ENCODE peak calls at places on chromosome 17, in four cellular contexts. L is GM23338, S is cardiac muscle cell, J is GM12865. K is an unnamed sample.

GRCh38 chr17:14306602-14307001 is 5.7 kb downstream of the HS3ST3B1 start:
- DNase-seq in S (no peak), L (no peak), J (no peak), K (no peak)

GRCh38 chr17:80981062-80981902 is 10.4 kb upstream of the CHMP6 start:
- DNase-seq in L (peak; percentile 68), J (peak; percentile 31), S (no peak), K (no peak)

GRCh38 chr17:7803981-7804380 is 30.0 kb upstream of the KDM6B start:
- DNase-seq in J (no peak), L (peak; percentile 46), S (peak; percentile 62), K (no peak)

GRCh38 chr17:44602390-44602789 is 45.1 kb downstream of the FZD2 start:
- DNase-seq in J (no peak), S (no peak), L (no peak), K (no peak)

GRCh38 chr17:969767-970387 is 9.7 kb downstream of the NXN start:
- DNase-seq in J (no peak), L (no peak), S (no peak), K (no peak)

GRCh38 chr17:81253358-81254131 is 14.4 kb downstream of the NDUFAF8 start:
- DNase-seq in J (peak; percentile 45), L (no peak), S (peak; percentile 53), K (no peak)

GRCh38 chr17:42679001-42679491 is 2.3 kb upstream of the PLEKHH3 start:
- DNase-seq in S (peak; percentile 62), J (peak; percentile 83), L (peak; percentile 67), K (no peak)

GRCh38 chr17:72297326-72298115 is 176.7 kb downstream of the SOX9 start:
- DNase-seq in J (no peak), S (peak; percentile 61), L (no peak), K (no peak)

DNA sequence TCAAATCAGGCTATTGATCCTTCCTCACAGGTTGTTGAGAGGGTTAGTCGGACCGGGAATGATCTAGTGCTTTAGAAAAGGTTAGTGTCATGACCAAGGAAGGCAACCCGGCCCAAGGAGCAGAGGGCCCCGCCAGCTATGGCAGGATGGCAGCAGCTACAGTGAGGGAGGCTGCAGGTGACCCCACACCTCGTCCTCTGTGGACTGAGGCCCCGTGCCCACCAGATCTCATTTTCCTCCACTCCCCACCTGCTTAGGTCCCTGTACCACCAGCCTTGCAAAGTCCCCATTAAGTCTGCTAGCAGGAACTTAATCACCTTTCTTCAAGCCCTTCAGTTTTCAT is 107.5 kb downstream of the CCDC182 start:
- DNase-seq in S (no peak), L (no peak), J (no peak), K (no peak)
- H3K4me3 ChIP-seq in S (no peak overlapping the region), L (no peak overlapping the region), J (no peak overlapping the region), K (no peak overlapping the region)

GRCh38 chr17:29138184-29138955 is 41.8 kb downstream of the MYO18A start:
- DNase-seq in J (peak; percentile 56), S (no peak), L (no peak), K (no peak)

GRCh38 chr17:29136998-29137730 is 43.0 kb downstream of the MYO18A start:
- DNase-seq in L (no peak), J (no peak), S (no peak), K (no peak)

GRCh38 chr17:29140631-29141483 is 39.3 kb downstream of the MYO18A start:
- DNase-seq in S (peak; percentile 42), J (peak; percentile 45), L (peak; percentile 23), K (no peak)

GRCh38 chr17:29140051-29140582 is 40.1 kb downstream of the MYO18A start:
- DNase-seq in L (peak; percentile 89), S (peak; percentile 71), J (peak; percentile 77), K (no peak)

GRCh38 chr17:29138991-29139682 is 41.1 kb downstream of the MYO18A start:
- DNase-seq in L (no peak), S (no peak), J (peak; percentile 66), K (no peak)
- H3K4me3 ChIP-seq in L (no peak overlapping the region), S (peak overlapping the region; percentile 34), J (peak overlapping the region; percentile 69), K (no peak overlapping the region)

GRCh38 chr17:3754458-3755334 is 31.0 kb downstream of the HASPIN start:
- DNase-seq in L (peak; percentile 100), J (peak; percentile 68), S (no peak), K (no peak)
- H3K4me3 ChIP-seq in L (peak overlapping the region; percentile 79), J (no peak overlapping the region), S (no peak overlapping the region), K (no peak overlapping the region)

GRCh38 chr17:38509772-38510423 is 81.6 kb downstream of the ARHGAP23 start:
- DNase-seq in S (peak; percentile 38), J (no peak), L (peak; percentile 75), K (no peak)

GRCh38 chr17:38507921-38508569 is 79.8 kb downstream of the ARHGAP23 start:
- DNase-seq in J (no peak), L (no peak), S (no peak), K (no peak)

GRCh38 chr17:38508570-38508950 is 80.3 kb downstream of the ARHGAP23 start:
- DNase-seq in S (no peak), L (peak; percentile 62), J (no peak), K (no peak)

GRCh38 chr17:38510424-38511125 is 82.3 kb downstream of the ARHGAP23 start:
- DNase-seq in L (peak; percentile 82), J (no peak), S (peak; percentile 50), K (no peak)

DNA sequence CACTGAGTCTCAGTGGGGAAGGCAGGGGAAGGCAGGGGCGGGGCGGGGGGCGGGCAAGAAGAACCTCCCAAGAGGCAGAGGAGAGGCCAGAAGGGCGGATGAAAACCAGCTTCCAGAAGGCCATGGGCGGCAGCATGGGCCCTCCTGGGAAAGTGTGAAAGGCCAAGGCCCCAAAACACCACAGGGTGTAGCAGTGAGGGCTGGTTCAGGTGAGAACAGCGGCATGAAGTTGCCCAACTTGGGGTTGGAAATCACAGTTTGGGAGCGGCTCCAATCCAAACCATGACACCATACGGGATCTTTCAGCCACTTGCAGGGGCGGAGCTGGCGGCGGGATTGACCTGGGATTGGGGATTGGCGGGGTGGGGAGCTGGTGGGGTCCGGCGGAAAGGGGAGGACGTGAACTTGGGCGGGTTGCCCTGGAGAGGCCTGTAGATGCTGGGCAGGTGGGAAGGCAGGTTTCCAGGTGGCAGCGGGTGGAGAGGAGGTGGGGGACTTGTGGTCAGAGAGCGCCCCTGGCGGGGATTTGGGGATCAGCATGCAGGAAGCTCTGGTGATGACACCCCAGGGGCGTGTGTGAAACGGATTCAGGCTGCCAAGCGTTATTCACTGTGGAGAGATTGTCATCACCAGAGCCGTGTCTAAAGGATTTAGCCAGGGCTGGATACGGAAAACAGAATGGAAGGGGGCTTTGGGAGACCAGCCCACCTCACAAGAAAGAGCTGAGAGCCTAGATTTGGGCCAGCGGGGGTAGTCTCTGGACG is 80.9 kb downstream of the ARHGAP23 start:
- DNase-seq in L (peak; percentile 99), J (peak; percentile 84), S (peak; percentile 93), K (peak; percentile 56)
- H3K4me3 ChIP-seq in L (peak overlapping the region; percentile 61), J (no peak overlapping the region), S (peak overlapping the region; percentile 11), K (no peak overlapping the region)

GRCh38 chr17:74205274-74205673 is 1.8 kb downstream of the RPL38 start:
- DNase-seq in J (no peak), L (no peak), S (no peak), K (no peak)

GRCh38 chr17:74203439-74204240 is at the start of gene RPL38:
- DNase-seq in S (peak; percentile 98), J (peak; percentile 98), L (peak; percentile 98), K (peak; percentile 82)

GRCh38 chr17:74202879-74203432 is 522 bp upstream of the RPL38 start:
- DNase-seq in S (no peak), L (no peak), J (no peak), K (no peak)

GRCh38 chr17:74204474-74204873 is 996 bp downstream of the RPL38 start:
- DNase-seq in S (no peak), L (no peak), J (no peak), K (no peak)

GRCh38 chr17:74206332-74206818 is 2.9 kb downstream of the RPL38 start:
- DNase-seq in L (no peak), J (no peak), S (no peak), K (no peak)
- H3K4me3 ChIP-seq in L (peak overlapping the region; percentile 98), J (no peak overlapping the region), S (no peak overlapping the region), K (no peak overlapping the region)

GRCh38 chr17:49993423-49994037 is 1.5 kb downstream of the DLX3 start:
- DNase-seq in J (peak; percentile 30), S (peak; percentile 11), L (peak; percentile 88), K (no peak)
- H3K4me3 ChIP-seq in J (peak overlapping the region; percentile 30), S (peak overlapping the region; percentile 29), L (peak overlapping the region; percentile 66), K (peak overlapping the region; percentile 20)

GRCh38 chr17:40110026-40110425 is 9.6 kb upstream of the NR1D1 start:
- DNase-seq in L (peak; percentile 90), J (no peak), S (no peak), K (no peak)

GRCh38 chr17:40112718-40113109 is 9.1 kb upstream of the MSL1 start:
- DNase-seq in L (no peak), S (no peak), J (no peak), K (no peak)

GRCh38 chr17:40110457-40110856 is 10.1 kb upstream of the NR1D1 start:
- DNase-seq in S (no peak), J (no peak), L (no peak), K (no peak)

GRCh38 chr17:40112191-40112590 is 9.6 kb upstream of the MSL1 start:
- DNase-seq in S (no peak), J (no peak), L (no peak), K (no peak)

GRCh38 chr17:40111221-40112128 is 10.3 kb upstream of the MSL1 start:
- DNase-seq in S (peak; percentile 99), L (peak; percentile 97), J (peak; percentile 88), K (no peak)
- H3K4me3 ChIP-seq in S (no peak overlapping the region), L (peak overlapping the region; percentile 26), J (no peak overlapping the region), K (no peak overlapping the region)

GRCh38 chr17:59807892-59808509 is 84.7 kb downstream of the TUBD1 start:
- DNase-seq in S (no peak), L (no peak), J (no peak), K (no peak)

GRCh38 chr17:59802160-59802559 is 90.6 kb downstream of the TUBD1 start:
- DNase-seq in S (no peak), L (no peak), J (no peak), K (no peak)

GRCh38 chr17:59803377-59803757 is 89.4 kb downstream of the TUBD1 start:
- DNase-seq in S (no peak), J (no peak), L (no peak), K (no peak)

GRCh38 chr17:59800530-59800942 is 92.2 kb downstream of the TUBD1 start:
- DNase-seq in L (no peak), S (no peak), J (no peak), K (no peak)

DNA sequence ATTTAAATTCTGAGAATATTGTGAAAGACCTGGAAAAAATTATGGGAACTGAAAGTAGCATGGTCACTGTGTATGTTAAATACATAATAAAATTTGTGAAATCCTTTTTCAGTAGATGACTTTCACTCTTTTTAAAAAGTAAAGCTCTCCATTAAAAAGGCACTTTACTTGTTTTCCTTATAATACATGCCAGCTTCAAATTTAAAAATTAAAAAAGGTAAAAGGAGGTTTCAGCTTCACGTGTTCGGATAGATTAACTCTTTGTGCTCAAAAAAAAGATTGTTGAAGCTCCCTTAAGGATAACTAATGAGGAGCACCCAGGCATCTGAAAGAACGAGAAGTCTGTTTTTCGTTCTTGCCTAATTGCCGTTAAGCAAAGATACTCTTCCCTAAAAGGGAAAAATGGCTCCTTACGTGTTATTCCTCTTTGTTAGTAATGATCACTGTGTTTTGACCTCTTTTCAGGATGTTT is 87.8 kb downstream of the TUBD1 start:
- DNase-seq in L (no peak), J (no peak), S (peak; percentile 61), K (no peak)
- H3K4me3 ChIP-seq in L (no peak overlapping the region), J (peak overlapping the region; percentile 55), S (no peak overlapping the region), K (no peak overlapping the region)

K was measured in BJ.